ENCODE peak calls at places on chromosomes 5 and 9, in seven cellular contexts. R, S, E, B, O, V and Q are unnamed samples.

GRCh38 chr9:125472562-125472925 is 210.9 kb downstream of the GAPVD1 start:
- DNase-seq in V (no peak), E (no peak), R (no peak), B (no peak), S (no peak), O (no peak), Q (no peak)

GRCh38 chr5:69368458-69369368 is 607 bp downstream of the AK6 start:
- DNase-seq in E (peak), O (peak), R (no peak), S (no peak), B (no peak), V (peak), Q (peak)

GRCh38 chr5:134948929-134949328 is 18.8 kb upstream of the CATSPER3 start:
- DNase-seq in O (peak), E (no peak), B (peak), S (no peak), V (no peak), R (peak), Q (peak)

GRCh38 chr5:72166070-72166979 is 59.0 kb downstream of the MAP1B start:
- DNase-seq in O (peak), V (no peak), R (peak), S (no peak), E (peak), B (peak), Q (peak)

GRCh38 chr5:34483442-34484033 is 172.6 kb upstream of the RAI14 start:
- DNase-seq in R (no peak), V (no peak), O (no peak), B (no peak), S (no peak), E (no peak), Q (peak)

GRCh38 chr5:95669985-95670384 is 12.8 kb downstream of the SPATA9 start:
- DNase-seq in O (no peak), R (no peak), B (no peak), V (no peak), E (no peak), S (no peak), Q (no peak)

GRCh38 chr9:130501645-130502044 is 56.9 kb downstream of the ASS1 start:
- DNase-seq in B (no peak), O (no peak), S (no peak), V (no peak), R (no peak), E (no peak), Q (no peak)

GRCh38 chr5:138616508-138616907 is 41.3 kb upstream of the HSPA9 start:
- DNase-seq in R (no peak), S (no peak), O (peak), B (no peak), E (no peak), V (no peak), Q (no peak)

GRCh38 chr5:62306494-62307363 is 723 bp downstream of the KIF2A start:
- DNase-seq in S (peak), R (peak), V (no peak), B (peak), O (no peak), E (peak), Q (no peak)

GRCh38 chr5:174120436-174120835 is 74.9 kb downstream of the NSG2 start:
- DNase-seq in R (no peak), E (peak), S (no peak), V (no peak), O (no peak), B (no peak), Q (no peak)

GRCh38 chr5:180083529-180084060 is 12.0 kb upstream of the RNF130 start:
- DNase-seq in V (no peak), S (no peak), B (no peak), O (no peak), E (no peak), R (no peak), Q (no peak)

GRCh38 chr5:75640826-75641225 is 29.6 kb downstream of the ANKDD1B start:
- DNase-seq in B (peak), V (no peak), R (no peak), S (no peak), O (no peak), E (no peak), Q (no peak)

GRCh38 chr5:139862313-139862712 is 66.7 kb downstream of the PSD2 start:
- DNase-seq in O (no peak), E (no peak), V (no peak), R (no peak), S (no peak), B (peak), Q (no peak)

GRCh38 chr5:29218138-29218537 is 1975.3 kb upstream of the CDH6 start:
- DNase-seq in B (no peak), E (no peak), S (no peak), O (no peak), V (no peak), R (no peak), Q (no peak)

GRCh38 chr9:94638335-94639044 is 828 bp downstream of the FBP1 start:
- DNase-seq in E (no peak), S (peak), V (no peak), B (no peak), O (no peak), R (no peak), Q (no peak)

GRCh38 chr5:142342128-142342981 is 17.5 kb upstream of the SPRY4 start:
- DNase-seq in O (no peak), V (no peak), R (no peak), B (peak), S (no peak), E (no peak), Q (no peak)

GRCh38 chr9:136882109-136882946 is 4.0 kb upstream of the TRAF2 start:
- DNase-seq in S (peak), R (peak), E (no peak), V (peak), B (peak), O (peak), Q (no peak)

GRCh38 chr5:91283899-91284298 is 99.2 kb downstream of the ARRDC3 start:
- DNase-seq in V (no peak), S (no peak), B (peak), O (peak), R (no peak), E (no peak), Q (peak)

GRCh38 chr9:76032652-76033373 is 142.3 kb downstream of the PCSK5 start:
- DNase-seq in R (no peak), S (no peak), E (no peak), O (no peak), V (no peak), B (no peak), Q (no peak)

GRCh38 chr9:76034049-76034448 is 143.6 kb downstream of the PCSK5 start:
- DNase-seq in E (no peak), V (no peak), R (no peak), S (no peak), B (no peak), O (no peak), Q (no peak)

DNA sequence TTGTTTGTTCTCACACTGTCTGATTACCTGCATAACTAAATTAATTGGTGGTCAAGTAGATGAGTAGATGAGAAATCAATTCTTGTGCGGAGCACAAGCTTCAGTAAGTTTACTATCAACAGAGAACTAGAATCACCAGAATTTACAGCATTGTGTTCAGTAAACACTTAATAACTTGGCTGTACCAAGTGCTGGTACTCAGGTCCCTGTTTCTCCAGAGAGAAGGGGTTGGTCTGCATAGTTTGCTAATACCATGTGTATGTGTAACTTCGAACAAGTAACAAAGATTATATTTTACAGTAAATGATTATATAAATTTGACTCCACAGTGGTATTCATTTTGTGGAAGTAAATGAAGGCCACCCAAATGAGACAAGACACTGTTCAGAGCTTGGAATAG is 146.3 kb downstream of the PCSK5 start:
- DNase-seq in E (no peak), R (no peak), S (no peak), O (no peak), B (no peak), V (no peak), Q (no peak)
- H3K4me3 ChIP-seq in E (no peak), R (no peak), S (no peak), O (no peak), B (no peak), V (no peak), Q (no peak)

DNA sequence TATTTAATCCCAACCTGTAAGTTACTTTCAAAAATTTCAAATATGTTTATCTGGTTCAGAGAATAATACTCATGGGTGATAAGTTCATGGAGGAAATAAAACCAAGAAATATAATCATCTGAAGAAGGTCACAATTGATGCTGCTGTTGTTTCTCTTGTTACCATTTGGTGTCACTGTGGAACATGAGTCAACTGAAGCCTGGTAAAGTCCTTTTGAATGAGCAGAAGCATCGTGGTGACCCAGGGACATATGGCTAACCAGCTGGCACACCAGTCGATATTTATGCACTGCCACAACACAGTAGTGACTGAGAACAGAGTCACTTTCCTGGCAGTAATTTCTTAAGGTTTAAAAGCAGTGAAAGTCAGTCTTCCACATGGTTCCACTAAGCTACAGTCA is 612.9 kb upstream of the TLE4 start:
- DNase-seq in O (peak), E (no peak), R (no peak), S (no peak), B (no peak), V (no peak), Q (no peak)
- TF ChIP-seq CTCF in O (no peak), E (no peak), R (no peak), S (no peak), B (no peak), V (no peak), Q (no peak)

GRCh38 chr5:116358911-116359418 is 215.7 kb downstream of the SEMA6A start:
- DNase-seq in V (no peak), E (no peak), O (no peak), B (no peak), S (no peak), R (no peak), Q (no peak)

GRCh38 chr5:116355819-116356601 is 218.6 kb downstream of the SEMA6A start:
- DNase-seq in V (no peak), B (no peak), E (no peak), O (no peak), R (no peak), S (no peak), Q (no peak)

GRCh38 chr5:116360008-116360853 is 214.4 kb downstream of the SEMA6A start:
- DNase-seq in R (peak), E (peak), S (no peak), B (peak), V (no peak), O (no peak), Q (no peak)

GRCh38 chr5:116359575-116359974 is 215.0 kb downstream of the SEMA6A start:
- DNase-seq in R (no peak), O (no peak), V (no peak), B (no peak), S (no peak), E (no peak), Q (no peak)

DNA sequence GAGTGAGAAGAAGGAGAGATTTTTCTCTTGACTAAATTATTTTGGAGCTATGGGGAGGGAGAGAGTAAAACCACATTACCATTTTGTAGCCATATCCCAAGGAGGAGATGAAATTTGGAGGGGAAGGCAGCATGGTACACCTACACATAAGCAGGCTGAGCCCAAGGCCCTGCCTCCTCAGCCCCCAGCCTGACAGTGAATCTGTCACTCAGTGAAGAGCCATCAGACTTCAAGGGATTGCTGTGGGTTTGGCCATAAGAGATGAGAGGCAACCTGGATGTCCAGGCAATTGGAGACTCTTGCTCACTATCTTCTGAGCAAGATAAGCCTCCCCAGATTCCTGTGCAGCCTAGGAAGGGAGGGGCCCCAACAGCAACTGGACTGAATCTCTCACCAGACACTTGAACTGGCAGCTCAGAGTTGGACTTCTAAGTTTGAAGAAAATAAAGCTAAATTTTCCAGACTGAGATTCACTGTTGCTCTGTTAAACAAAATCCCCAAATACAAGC is 216.6 kb downstream of the SEMA6A start:
- DNase-seq in B (no peak), O (no peak), R (no peak), E (no peak), S (no peak), V (no peak), Q (no peak)
- H3K4me3 ChIP-seq in B (no peak), O (no peak), R (no peak), E (no peak), S (no peak), V (no peak), Q (no peak)

DNA sequence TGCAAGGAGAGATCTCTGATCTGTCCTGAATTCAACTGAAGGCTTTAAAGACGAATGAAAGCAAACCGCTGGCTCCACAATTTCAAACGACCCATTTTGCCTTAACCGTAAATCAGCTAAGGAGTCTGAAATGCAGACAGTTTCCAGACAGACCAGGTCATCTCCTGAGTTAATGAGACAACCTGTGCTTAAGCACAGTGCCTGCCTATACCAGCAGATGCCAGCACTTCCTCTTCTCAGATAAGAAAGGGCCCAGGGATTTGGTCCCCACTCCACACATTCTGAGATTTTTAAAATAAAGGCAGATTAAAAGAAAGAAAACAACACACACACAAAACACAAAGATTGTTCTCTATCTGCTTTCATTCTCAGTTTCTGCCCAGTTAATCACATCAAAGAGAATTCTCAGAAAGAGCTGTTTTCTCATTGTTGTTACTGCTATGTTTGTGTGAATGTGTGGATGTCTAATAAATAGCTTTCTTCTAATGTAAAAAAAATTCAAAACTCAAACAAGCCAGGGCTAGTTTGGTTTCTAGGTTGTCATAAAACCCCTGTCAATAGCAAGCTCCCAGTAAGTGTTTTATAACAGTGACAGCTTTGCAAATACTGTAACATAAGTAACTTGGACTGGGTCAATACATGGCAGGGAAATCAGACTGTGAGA is 157.7 kb upstream of the SLC24A2 start:
- DNase-seq in E (peak), S (no peak), O (peak), V (no peak), R (no peak), B (peak), Q (no peak)
- TF ChIP-seq CTCF in E (peak), S (no peak), O (peak), V (peak), R (no peak), B (peak), Q (peak)

GRCh38 chr5:145506451-145506850 is 328.7 kb downstream of the PRELID2 start:
- DNase-seq in S (no peak), R (no peak), V (no peak), O (no peak), B (no peak), E (no peak), Q (no peak)
- H3K4me3 ChIP-seq in S (no peak), R (no peak), V (no peak), O (no peak), B (no peak), E (no peak), Q (no peak)